ENCODE peak calls at places on chromosome 15, in four cellular contexts. One of them, this sample, is unnamed.

GRCh38 chr15:92391640-92392039 is 2.0 kb upstream of the ST8SIA2 start:
- DNase-seq in HepG2: peak; percentile 6
- DNase-seq in stomach: no peak
- DNase-seq in ovary: no peak
- DNase-seq in this sample: no peak

GRCh38 chr15:76904461-76905012 is 603 bp downstream of the SCAPER start:
- DNase-seq in ovary: no peak
- DNase-seq in stomach: peak; percentile 28
- DNase-seq in HepG2: peak; percentile 28
- DNase-seq in this sample: peak; percentile 67

GRCh38 chr15:60507596-60508424 is 28.9 kb upstream of the ICE2 start:
- DNase-seq in ovary: no peak
- DNase-seq in HepG2: peak; percentile 43
- DNase-seq in stomach: peak; percentile 38
- DNase-seq in this sample: no peak

GRCh38 chr15:89781055-89781454 is 4.9 kb downstream of the MESP2 start:
- DNase-seq in HepG2: no peak
- DNase-seq in stomach: no peak
- DNase-seq in ovary: no peak
- DNase-seq in this sample: no peak

GRCh38 chr15:69489101-69489571 is 36.5 kb downstream of the RPLP1 start:
- DNase-seq in HepG2: no peak
- DNase-seq in ovary: no peak
- DNase-seq in stomach: no peak
- DNase-seq in this sample: peak; percentile 16

GRCh38 chr15:63349156-63349555 is 32.5 kb downstream of the CA12 start:
- DNase-seq in stomach: no peak
- DNase-seq in ovary: no peak
- DNase-seq in HepG2: no peak
- DNase-seq in this sample: no peak

GRCh38 chr15:62782896-62783295 is 259.7 kb upstream of the TPM1 start:
- DNase-seq in HepG2: no peak
- DNase-seq in stomach: no peak
- DNase-seq in ovary: no peak
- DNase-seq in this sample: no peak

GRCh38 chr15:77032647-77033416 is 37.9 kb downstream of the PSTPIP1 start:
- DNase-seq in stomach: peak; percentile 25
- DNase-seq in ovary: peak; percentile 15
- DNase-seq in HepG2: no peak
- DNase-seq in this sample: no peak

GRCh38 chr15:99085413-99086326 is 19.2 kb upstream of the SYNM start:
- DNase-seq in ovary: no peak
- DNase-seq in stomach: no peak
- DNase-seq in HepG2: no peak
- DNase-seq in this sample: peak; percentile 29

GRCh38 chr15:70045045-70045444 is 52.7 kb downstream of the TLE3 start:
- DNase-seq in stomach: no peak
- DNase-seq in HepG2: no peak
- DNase-seq in ovary: no peak
- DNase-seq in this sample: no peak

GRCh38 chr15:84034831-84035753 is 200.5 kb upstream of the GOLGA6L4 start:
- DNase-seq in stomach: no peak
- DNase-seq in ovary: no peak
- DNase-seq in HepG2: peak; percentile 6
- DNase-seq in this sample: no peak

DNA sequence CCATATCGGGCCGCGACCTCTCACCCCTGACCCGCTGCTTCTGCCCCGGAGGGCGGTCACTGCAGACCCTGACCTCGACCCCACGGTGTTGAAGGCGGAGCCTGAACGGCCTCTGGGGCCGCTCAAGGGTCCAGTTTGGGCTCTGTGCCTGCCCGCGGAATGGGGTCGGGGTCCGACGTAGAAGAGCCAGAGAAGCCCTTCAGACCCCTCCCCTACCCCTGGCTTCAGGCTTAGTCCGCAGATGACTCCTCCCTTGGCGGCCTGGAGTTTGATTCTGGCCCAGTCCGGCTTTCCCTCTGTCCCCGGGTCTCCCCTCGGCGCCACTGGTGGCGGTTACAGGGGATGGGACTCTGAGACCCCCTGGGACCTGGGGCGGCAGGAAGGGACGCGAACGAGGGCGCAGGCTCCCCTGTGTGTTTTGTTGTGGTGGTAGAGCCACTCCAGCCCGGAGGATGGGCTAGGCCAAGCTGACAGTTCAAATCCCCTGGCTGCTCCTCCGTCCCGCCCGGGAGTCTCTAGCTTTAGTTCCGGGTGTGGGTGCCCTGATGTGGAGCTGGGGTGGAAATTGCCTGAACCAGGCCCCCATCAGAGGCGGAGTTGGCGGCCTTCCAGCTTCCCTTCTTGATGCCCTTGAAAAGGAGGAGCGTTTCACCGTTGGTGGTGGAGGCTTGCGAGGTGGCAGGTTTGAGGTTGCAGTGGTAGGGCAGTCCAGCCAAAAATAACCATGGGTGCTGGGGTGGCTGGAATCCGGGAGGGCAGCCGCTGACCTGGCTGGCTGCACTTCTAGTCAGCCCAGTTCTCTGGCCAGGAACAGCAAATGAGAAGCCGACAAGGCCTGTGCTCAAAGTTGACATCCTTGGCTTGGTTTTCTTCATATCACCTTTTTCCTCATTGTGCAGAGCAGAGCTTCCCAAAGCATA is 644 bp downstream of the CLK3 start:
- DNase-seq in HepG2: peak; percentile 54
- DNase-seq in ovary: peak; percentile 86
- DNase-seq in stomach: peak; percentile 87
- DNase-seq in this sample: peak; percentile 89
- TF ChIP-seq POLR2A in HepG2: no peak
- TF ChIP-seq POLR2A in ovary: no peak
- TF ChIP-seq POLR2A in stomach: no peak
- TF ChIP-seq POLR2A in this sample: no peak

GRCh38 chr15:57152133-57152532 is 224.2 kb upstream of the CGNL1 start:
- DNase-seq in HepG2: no peak
- DNase-seq in ovary: no peak
- DNase-seq in stomach: no peak
- DNase-seq in this sample: no peak

GRCh38 chr15:57156210-57156887 is 220.0 kb upstream of the CGNL1 start:
- DNase-seq in ovary: no peak
- DNase-seq in stomach: no peak
- DNase-seq in HepG2: no peak
- DNase-seq in this sample: no peak

GRCh38 chr15:57150066-57150865 is 226.0 kb upstream of the CGNL1 start:
- DNase-seq in HepG2: no peak
- DNase-seq in ovary: no peak
- DNase-seq in stomach: no peak
- DNase-seq in this sample: no peak

GRCh38 chr15:57152666-57153065 is 223.6 kb upstream of the CGNL1 start:
- DNase-seq in HepG2: no peak
- DNase-seq in ovary: no peak
- DNase-seq in stomach: no peak
- DNase-seq in this sample: no peak

DNA sequence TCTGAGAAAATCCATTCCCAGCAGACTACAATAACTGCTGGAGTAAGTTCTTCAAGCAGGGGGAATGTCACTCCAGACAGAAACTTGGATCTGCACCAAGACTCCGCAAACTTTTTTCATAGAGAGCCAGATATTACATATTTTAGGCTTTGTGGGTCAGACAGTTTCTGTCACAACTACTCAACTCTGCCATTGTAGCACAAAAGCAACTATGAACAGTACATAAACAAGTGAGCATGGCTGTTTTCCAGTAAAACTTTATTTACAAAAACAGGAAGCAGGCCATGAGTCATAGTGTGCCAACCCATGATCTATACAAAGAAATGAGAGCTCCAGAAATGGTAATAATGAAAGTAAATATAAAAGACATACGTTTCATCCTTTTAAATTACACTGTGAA is 223.2 kb upstream of the CGNL1 start:
- DNase-seq in stomach: no peak
- DNase-seq in HepG2: no peak
- DNase-seq in ovary: no peak
- DNase-seq in this sample: no peak
- TF ChIP-seq EP300 in stomach: no peak
- TF ChIP-seq EP300 in HepG2: no peak
- TF ChIP-seq EP300 in ovary: no peak
- TF ChIP-seq EP300 in this sample: no peak

DNA sequence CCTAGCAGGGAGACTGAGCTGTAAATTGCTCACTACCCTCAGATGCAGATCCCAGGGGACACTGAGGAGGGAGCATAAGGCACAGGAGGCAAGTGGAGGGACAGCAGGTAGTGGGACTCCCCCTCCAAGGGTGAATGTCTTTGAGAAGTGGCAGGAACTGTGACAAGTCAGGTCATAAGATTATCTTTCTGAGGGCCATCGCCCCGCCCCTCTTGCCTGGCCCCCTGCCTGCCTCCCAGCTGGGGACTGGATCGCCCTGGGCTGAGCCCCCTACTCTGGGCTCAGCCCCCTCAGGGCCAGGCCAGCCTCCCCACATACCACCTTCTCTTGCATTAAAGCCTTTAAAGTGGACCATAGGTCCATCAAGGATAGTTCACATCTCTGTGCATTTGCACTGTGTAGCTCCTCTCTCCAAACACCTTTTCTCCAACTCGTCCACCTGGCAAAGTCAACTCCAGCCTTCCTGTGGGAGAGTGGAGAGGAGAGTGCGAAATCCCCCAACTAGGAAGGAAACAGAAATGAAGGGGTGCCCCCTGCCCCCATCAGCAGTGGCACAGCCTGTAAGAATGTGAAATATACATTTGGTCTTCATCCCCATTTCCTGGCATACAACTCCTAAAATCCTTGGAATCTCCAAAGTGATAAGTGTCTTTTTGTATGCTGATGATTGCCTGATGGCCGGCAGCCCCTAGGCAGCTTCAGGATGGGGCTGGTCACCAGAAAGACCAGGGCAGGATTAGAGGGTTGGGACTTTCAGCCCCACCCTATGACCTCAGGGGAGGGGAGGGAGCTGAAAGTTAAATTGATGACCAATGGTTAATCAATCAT is 14.7 kb downstream of the PIF1 start:
- DNase-seq in HepG2: no peak
- DNase-seq in ovary: no peak
- DNase-seq in stomach: no peak
- DNase-seq in this sample: no peak
- TF ChIP-seq POLR2A in HepG2: no peak
- TF ChIP-seq POLR2A in ovary: no peak
- TF ChIP-seq POLR2A in stomach: no peak
- TF ChIP-seq POLR2A in this sample: no peak

GRCh38 chr15:58489289-58489688 is 57.5 kb downstream of the LIPC start:
- DNase-seq in ovary: no peak
- DNase-seq in stomach: no peak
- DNase-seq in HepG2: no peak
- DNase-seq in this sample: no peak

GRCh38 chr15:58486564-58486963 is 54.8 kb downstream of the LIPC start:
- DNase-seq in ovary: no peak
- DNase-seq in stomach: no peak
- DNase-seq in HepG2: no peak
- DNase-seq in this sample: no peak

GRCh38 chr15:58487724-58488120 is 55.9 kb downstream of the LIPC start:
- DNase-seq in ovary: no peak
- DNase-seq in stomach: no peak
- DNase-seq in HepG2: no peak
- DNase-seq in this sample: no peak

GRCh38 chr15:58486062-58486461 is 54.3 kb downstream of the LIPC start:
- DNase-seq in ovary: no peak
- DNase-seq in stomach: no peak
- DNase-seq in HepG2: no peak
- DNase-seq in this sample: no peak

DNA sequence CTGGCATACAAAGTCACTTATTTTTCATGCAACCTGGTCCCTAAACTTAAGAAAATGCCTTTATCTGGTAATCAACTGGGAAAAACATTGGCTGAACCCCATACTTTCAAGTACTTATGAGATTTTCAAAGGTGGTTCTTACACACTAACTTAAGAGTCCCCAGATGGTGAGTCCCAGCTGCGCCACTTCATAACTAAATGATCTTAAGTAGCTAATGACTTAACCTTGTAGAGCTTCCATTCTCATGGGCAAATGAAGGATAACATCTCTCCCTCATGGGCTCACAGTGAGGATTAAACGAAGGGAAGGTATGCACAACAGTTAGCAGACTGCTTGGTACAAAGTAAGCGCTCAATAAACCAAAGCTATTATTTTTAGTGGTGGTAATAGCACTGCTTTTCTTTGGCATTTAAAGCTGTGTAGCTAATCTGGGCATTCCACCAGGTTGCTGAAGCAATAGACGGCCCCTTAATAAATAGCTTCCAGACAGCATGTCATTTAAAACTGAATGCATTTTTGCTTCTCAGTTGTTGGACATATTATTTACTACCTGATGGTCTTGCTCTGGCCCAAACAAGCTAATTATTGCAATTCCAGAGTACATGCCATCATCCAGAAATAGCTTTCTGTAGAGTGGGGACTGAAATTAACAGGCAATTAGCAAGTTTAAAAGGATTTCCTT is 55.4 kb downstream of the LIPC start:
- DNase-seq in HepG2: no peak
- DNase-seq in stomach: no peak
- DNase-seq in ovary: no peak
- DNase-seq in this sample: no peak
- TF ChIP-seq EP300 in HepG2: no peak
- TF ChIP-seq EP300 in stomach: no peak
- TF ChIP-seq EP300 in ovary: no peak
- TF ChIP-seq EP300 in this sample: no peak

This sample was measured in suprapubic skin.